ENCODE peak calls at places on chromosomes 5 and 9, in ten cellular contexts. X is adrenal gland, W is ascending aorta, F is thyroid gland, O is iPS DF 6.9, C is lung, R is mammary epithelial cell, I is body of pancreas, N is esophagus squamous epithelium, Z is PC-3. J is an unnamed sample.
A peak's percentile ranks its signal among the peaks of the same experiment; 100 is the strongest.

GRCh38 chr5:218457-219289 is 553 bp downstream of the SDHA start:
- DNase-seq in Z (peak; percentile 32), F (peak; percentile 41), N (no peak), W (peak; percentile 69), O (no peak), C (peak; percentile 32), X (peak; percentile 51), R (peak; percentile 28), I (peak; percentile 61), J (peak; percentile 54)

GRCh38 chr9:127214421-127215265 is 49.9 kb upstream of the GARNL3 start:
- DNase-seq in R (peak; percentile 52), X (peak; percentile 60), W (peak; percentile 78), I (peak; percentile 85), O (no peak), C (peak; percentile 64), Z (peak; percentile 78), N (no peak), F (peak; percentile 78), J (peak; percentile 53)

GRCh38 chr5:53243403-53243802 is 133.8 kb upstream of the MOCS2 start:
- DNase-seq in Z (no peak), F (no peak), I (no peak), O (no peak), X (no peak), N (no peak), W (no peak), R (no peak), C (no peak), J (no peak)

GRCh38 chr5:145856285-145856818 is 16.5 kb downstream of the GRXCR2 start:
- DNase-seq in Z (no peak), R (peak; percentile 17), C (no peak), X (peak; percentile 73), W (peak; percentile 72), I (peak; percentile 51), N (no peak), O (peak; percentile 60), F (peak; percentile 51), J (peak; percentile 40)

GRCh38 chr9:128245293-128246151 is 30.3 kb downstream of the GOLGA2 start:
- DNase-seq in Z (no peak), C (no peak), O (no peak), N (no peak), R (no peak), I (no peak), F (no peak), W (no peak), X (no peak), J (peak; percentile 79)

GRCh38 chr5:96455789-96456188 is 22.7 kb upstream of the PCSK1 start:
- DNase-seq in I (no peak), Z (no peak), F (no peak), W (no peak), O (no peak), N (no peak), C (no peak), X (no peak), R (no peak), J (no peak)

GRCh38 chr5:116382025-116382873 is 192.4 kb downstream of the SEMA6A start:
- DNase-seq in C (no peak), I (no peak), Z (no peak), X (no peak), R (no peak), O (no peak), N (no peak), W (no peak), F (no peak), J (no peak)

GRCh38 chr5:108101105-108101504 is 280.8 kb downstream of the FBXL17 start:
- DNase-seq in Z (no peak), F (peak; percentile 48), X (peak; percentile 39), N (no peak), R (no peak), C (no peak), I (no peak), W (no peak), O (no peak), J (no peak)

GRCh38 chr9:131719262-131719908 is 20.5 kb downstream of the RAPGEF1 start:
- DNase-seq in O (no peak), N (no peak), C (no peak), I (no peak), F (no peak), X (no peak), Z (no peak), W (no peak), R (no peak), J (no peak)

GRCh38 chr9:90774682-90775081 is 26.9 kb upstream of the SYK start:
- DNase-seq in X (no peak), W (no peak), Z (peak; percentile 4), C (no peak), F (peak; percentile 6), O (no peak), N (no peak), I (peak; percentile 17), R (no peak), J (no peak)

GRCh38 chr9:109143881-109144562 is 23.0 kb downstream of the FRRS1L start:
- DNase-seq in W (no peak), Z (peak; percentile 61), C (no peak), I (no peak), N (no peak), F (no peak), R (peak; percentile 48), O (no peak), X (no peak), J (no peak)

GRCh38 chr5:78482948-78483347 is 122.5 kb downstream of the SCAMP1 start:
- DNase-seq in I (peak; percentile 67), Z (no peak), N (no peak), O (no peak), X (no peak), C (no peak), R (no peak), W (no peak), F (no peak), J (no peak)
- H3K27ac ChIP-seq in I (no peak overlapping the region), Z (no peak overlapping the region), N (no peak overlapping the region), O (no peak overlapping the region), X (no peak overlapping the region), C (no peak overlapping the region), R (no peak overlapping the region), W (no peak overlapping the region), F (no peak overlapping the region), J (no peak overlapping the region)

GRCh38 chr5:139746691-139747582 is 48.7 kb upstream of the PSD2 start:
- DNase-seq in X (peak; percentile 31), C (no peak), R (no peak), N (no peak), F (peak; percentile 50), O (no peak), I (peak; percentile 47), W (no peak), Z (no peak), J (no peak)

GRCh38 chr5:139748505-139748826 is 47.1 kb upstream of the PSD2 start:
- DNase-seq in R (no peak), O (no peak), X (no peak), Z (no peak), W (no peak), C (no peak), I (no peak), N (no peak), F (no peak), J (no peak)

GRCh38 chr5:139747583-139748504 is 47.8 kb upstream of the PSD2 start:
- DNase-seq in X (peak; percentile 47), C (no peak), I (peak; percentile 65), N (no peak), R (no peak), Z (no peak), O (no peak), W (peak; percentile 76), F (peak; percentile 83), J (peak; percentile 77)

GRCh38 chr5:139751236-139751635 is 44.4 kb upstream of the PSD2 start:
- DNase-seq in N (no peak), O (no peak), X (no peak), Z (no peak), I (no peak), C (no peak), F (no peak), R (no peak), W (no peak), J (no peak)

DNA sequence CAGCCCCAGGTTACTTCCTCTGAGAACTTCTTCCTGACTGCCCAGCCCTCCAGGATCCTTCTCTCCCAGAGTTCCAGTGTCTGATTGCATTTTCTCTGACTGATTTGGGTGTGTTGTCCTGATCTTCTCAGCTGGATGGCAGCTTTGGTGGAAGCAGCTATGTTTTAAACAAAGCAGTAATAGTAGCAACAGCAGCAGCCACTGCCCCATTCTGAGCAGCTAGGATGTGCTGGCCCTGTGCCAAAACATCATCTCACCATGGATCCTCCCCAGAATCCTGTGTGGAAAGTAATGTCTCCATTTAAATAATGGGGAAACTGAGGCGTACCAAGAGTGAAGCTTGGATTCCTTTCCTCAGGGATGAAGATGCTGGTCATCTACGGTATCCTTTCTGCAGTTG is 46.4 kb upstream of the PSD2 start:
- DNase-seq in F (no peak), C (no peak), Z (no peak), X (no peak), I (peak; percentile 22), O (no peak), N (no peak), R (no peak), W (no peak), J (no peak)
- H3K27me3 ChIP-seq in F (no peaks in the 10 kb centered on the region), C (no peaks in the 10 kb centered on the region), Z (peaks cover 34% of the 10 kb centered on the region), X (peaks cover 23% of the 10 kb centered on the region), I (no peaks in the 10 kb centered on the region), O (peaks cover 30% of the 10 kb centered on the region), N (peaks cover 8% of the 10 kb centered on the region), R (peaks cover 13% of the 10 kb centered on the region), W (no peaks in the 10 kb centered on the region), J (no peaks in the 10 kb centered on the region)

DNA sequence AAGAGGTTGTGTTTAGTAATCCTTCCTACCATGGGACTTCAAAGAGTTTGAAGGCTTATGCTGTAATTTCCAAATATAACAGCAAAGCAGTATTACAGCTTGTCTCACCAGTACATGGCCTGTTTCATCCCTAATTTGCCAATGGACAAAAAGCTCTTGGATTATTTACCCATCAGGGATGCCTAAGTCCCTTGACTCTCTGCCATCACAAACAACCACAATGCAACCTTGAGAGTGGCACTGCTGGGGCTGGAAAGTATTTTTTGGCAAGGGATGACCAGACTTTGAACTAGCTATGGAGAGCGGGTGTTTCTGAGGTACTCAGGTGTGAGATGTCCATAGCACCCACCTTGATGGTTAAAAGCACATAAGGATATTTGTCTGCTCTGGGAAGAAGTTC is 9.1 kb downstream of the MAMDC2 start:
- DNase-seq in X (no peak), N (no peak), C (no peak), Z (no peak), W (no peak), F (no peak), O (no peak), I (peak; percentile 43), R (no peak), J (no peak)
- H3K27ac ChIP-seq in X (no peak overlapping the region), N (peak overlapping the region; percentile 79), C (no peak overlapping the region), Z (no peak overlapping the region), W (peak overlapping the region; percentile 69), F (no peak overlapping the region), O (no peak overlapping the region), I (peak overlapping the region; percentile 0), R (no peak overlapping the region), J (no peak overlapping the region)

DNA sequence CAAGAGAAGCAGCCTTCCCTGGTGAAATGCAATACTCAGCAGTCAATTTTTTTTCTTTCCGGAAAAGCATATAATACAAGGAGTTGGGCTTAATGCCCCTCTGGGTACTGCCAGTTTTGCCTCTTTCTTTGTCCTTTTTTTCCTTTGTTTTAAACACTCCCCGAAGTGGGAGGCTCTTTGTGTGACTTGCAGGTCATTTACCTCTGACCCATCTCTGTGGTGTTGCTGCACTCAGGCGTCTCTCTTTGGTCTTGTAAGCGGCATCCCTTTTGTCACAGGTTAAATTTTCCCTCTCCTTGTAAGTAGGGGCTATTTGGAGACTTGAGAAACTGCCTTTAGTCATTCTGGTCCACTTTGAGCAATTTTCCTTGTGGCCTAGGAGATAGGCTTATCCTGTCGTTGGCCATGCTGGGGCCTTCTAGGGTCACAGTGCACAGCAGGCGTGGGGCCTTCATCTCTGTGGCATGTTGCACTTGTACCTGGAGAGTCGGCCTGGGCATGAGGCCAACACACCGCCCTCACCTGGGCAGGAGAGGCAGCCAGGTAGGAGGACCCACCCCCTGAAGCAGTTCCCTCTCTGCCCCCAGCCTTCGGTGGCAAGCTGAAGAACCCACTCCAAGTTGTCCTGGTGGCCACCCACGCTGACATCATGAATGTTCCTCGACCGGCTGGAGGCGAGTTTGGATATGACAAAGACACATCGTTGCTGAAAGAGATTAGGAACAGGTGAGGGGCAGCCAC is 27.7 kb upstream of the CTSL start:
- DNase-seq in Z (no peak), X (no peak), F (peak; percentile 74), C (peak; percentile 73), I (peak; percentile 48), R (no peak), N (no peak), O (no peak), W (no peak), J (no peak)
- H3K27me3 ChIP-seq in Z (no peaks in the 10 kb centered on the region), X (no peaks in the 10 kb centered on the region), F (no peaks in the 10 kb centered on the region), C (no peaks in the 10 kb centered on the region), I (no peaks in the 10 kb centered on the region), R (no peaks in the 10 kb centered on the region), N (no peaks in the 10 kb centered on the region), O (no peaks in the 10 kb centered on the region), W (no peaks in the 10 kb centered on the region), J (no peaks in the 10 kb centered on the region)

J was measured in right cardiac atrium.